ENCODE peak calls at places on chromosomes 1 and 21, in ten cellular contexts. V is fibroblast of mammary gland; P is CD8-positive, alpha-beta T cell; U is ELR; E is RPMI8226; Q is cardiac septum; Y is kidney tubule cell; F is effector memory CD8-positive, alpha-beta T cell; B is iPS-NIHi11; O is brain microvascular endothelial cell. T is an unnamed sample.

GRCh38 chr1:116498789-116499628 is 71.8 kb downstream of the CD58 start:
- DNase-seq in V (peak; percentile 71), P (peak; percentile 58), Y (peak; percentile 75), Q (no peak), F (peak; percentile 40), U (peak; percentile 79), O (peak; percentile 66), E (peak; percentile 36), B (peak; percentile 85), T (no peak)

GRCh38 chr1:52955129-52955970 is 28.3 kb downstream of the SCP2 start:
- DNase-seq in E (peak; percentile 30), U (peak; percentile 69), V (peak; percentile 94), B (no peak), F (no peak), P (no peak), O (peak; percentile 52), Y (peak; percentile 87), Q (no peak), T (no peak)

GRCh38 chr1:224116131-224116530 is 2.2 kb downstream of the FBXO28 start:
- DNase-seq in U (peak; percentile 80), P (no peak), O (no peak), V (peak; percentile 68), B (peak; percentile 20), F (no peak), Y (peak; percentile 82), E (peak; percentile 42), Q (no peak), T (no peak)

GRCh38 chr1:59669752-59670312 is 144.9 kb upstream of the HOOK1 start:
- DNase-seq in F (no peak), U (peak; percentile 79), B (peak; percentile 35), E (no peak), P (no peak), Y (peak; percentile 48), Q (no peak), V (peak; percentile 74), O (peak; percentile 78), T (peak; percentile 78)

GRCh38 chr1:201013991-201014815 is 9.3 kb downstream of the KIF21B start:
- DNase-seq in B (peak; percentile 71), O (no peak), Q (no peak), P (no peak), F (no peak), Y (no peak), U (no peak), V (no peak), E (no peak), T (no peak)

GRCh38 chr1:89781494-89782126 is 39.2 kb upstream of the LRRC8D start:
- DNase-seq in V (peak; percentile 19), O (no peak), Q (no peak), P (peak; percentile 69), F (peak; percentile 23), Y (peak; percentile 84), U (no peak), E (no peak), B (no peak), T (no peak)

GRCh38 chr1:183166439-183166838 is 19.6 kb upstream of the LAMC2 start:
- DNase-seq in Q (no peak), E (no peak), Y (no peak), V (no peak), F (no peak), O (no peak), U (no peak), P (no peak), B (no peak), T (no peak)

GRCh38 chr1:23562138-23562819 is 3.0 kb upstream of the ID3 start:
- DNase-seq in E (peak; percentile 90), P (peak; percentile 48), U (peak; percentile 98), O (peak; percentile 99), Q (peak; percentile 97), V (peak; percentile 98), F (no peak), B (peak; percentile 86), Y (peak; percentile 97), T (peak; percentile 97)

GRCh38 chr1:234544094-234544579 is 65.2 kb upstream of the TARBP1 start:
- DNase-seq in V (peak; percentile 99), O (peak; percentile 96), B (no peak), P (peak; percentile 56), Y (peak; percentile 91), E (peak; percentile 82), Q (peak; percentile 82), U (peak; percentile 93), F (no peak), T (peak; percentile 85)

GRCh38 chr1:226619031-226619430 is 70.5 kb downstream of the STUM start:
- DNase-seq in O (no peak), P (no peak), U (no peak), Q (peak; percentile 55), B (no peak), V (no peak), Y (no peak), F (no peak), E (no peak), T (no peak)

GRCh38 chr21:42079939-42080787 is 9.0 kb downstream of the UMODL1 start:
- DNase-seq in O (peak; percentile 40), Y (no peak), V (peak; percentile 64), F (no peak), U (peak; percentile 32), B (no peak), E (no peak), P (no peak), Q (no peak), T (no peak)

GRCh38 chr1:154857441-154858215 is 12.5 kb downstream of the KCNN3 start:
- DNase-seq in O (no peak), P (no peak), E (no peak), Q (no peak), U (no peak), F (no peak), V (no peak), Y (no peak), B (no peak), T (no peak)

GRCh38 chr1:26225033-26225831 is 8.8 kb upstream of the CEP85 start:
- DNase-seq in Y (peak; percentile 55), U (peak; percentile 17), B (peak; percentile 95), V (peak; percentile 8), E (no peak), O (peak; percentile 15), F (no peak), P (peak; percentile 43), Q (peak; percentile 85), T (peak; percentile 71)

GRCh38 chr1:221457706-221458429 is 284.0 kb downstream of the DUSP10 start:
- DNase-seq in B (no peak), Y (no peak), P (no peak), Q (no peak), E (no peak), V (peak; percentile 48), F (no peak), O (no peak), U (peak; percentile 20), T (no peak)

GRCh38 chr1:111719561-111720239 is 19.5 kb downstream of the INKA2 start:
- DNase-seq in Q (no peak), U (no peak), P (no peak), B (no peak), Y (no peak), V (no peak), O (no peak), F (no peak), E (no peak), T (no peak)

GRCh38 chr1:206513312-206514111 is 6.2 kb downstream of the RASSF5 start:
- DNase-seq in U (peak; percentile 85), E (no peak), B (no peak), V (peak; percentile 97), Q (no peak), F (no peak), O (peak; percentile 39), Y (peak; percentile 68), P (no peak), T (peak; percentile 89)

GRCh38 chr1:107664882-107665871 is 299.8 kb downstream of the VAV3 start:
- DNase-seq in E (no peak), Y (peak; percentile 95), O (no peak), V (no peak), P (no peak), Q (no peak), U (no peak), F (no peak), B (no peak), T (no peak)

GRCh38 chr1:59898927-59899326 is 27.6 kb downstream of the CYP2J2 start:
- DNase-seq in F (no peak), P (no peak), B (no peak), U (no peak), Y (no peak), V (peak; percentile 8), O (no peak), Q (no peak), E (no peak), T (no peak)

GRCh38 chr21:29271927-29272333 is 26.8 kb upstream of the BACH1 start:
- DNase-seq in P (no peak), O (no peak), E (no peak), F (no peak), B (no peak), V (no peak), Q (no peak), U (no peak), Y (no peak), T (no peak)

GRCh38 chr1:202135221-202135721 is 9.3 kb downstream of the ARL8A start:
- DNase-seq in Y (peak; percentile 70), P (peak; percentile 50), E (peak; percentile 76), B (peak; percentile 93), Q (peak; percentile 80), O (peak; percentile 42), F (peak; percentile 47), V (peak; percentile 64), U (peak; percentile 72), T (peak; percentile 66)

GRCh38 chr1:226650236-226650841 is 88.7 kb downstream of the ITPKB start:
- DNase-seq in Q (no peak), F (no peak), U (no peak), E (no peak), Y (no peak), P (no peak), V (no peak), O (no peak), B (no peak), T (no peak)

GRCh38 chr1:33111965-33112364 is 31.0 kb downstream of the AZIN2 start:
- DNase-seq in Q (no peak), F (no peak), B (peak; percentile 5), O (no peak), Y (peak; percentile 9), E (peak; percentile 57), V (peak; percentile 52), U (peak; percentile 52), P (no peak), T (no peak)

GRCh38 chr1:85289848-85290335 is 13.5 kb upstream of the BCL10 start:
- DNase-seq in F (no peak), Q (no peak), E (no peak), B (no peak), O (no peak), U (no peak), Y (no peak), P (no peak), V (no peak), T (no peak)

GRCh38 chr1:218659911-218660677 is 315.0 kb downstream of the TGFB2 start:
- DNase-seq in E (no peak), B (no peak), V (peak; percentile 39), U (peak; percentile 75), Q (no peak), F (no peak), Y (peak; percentile 71), P (no peak), O (peak; percentile 42), T (no peak)

GRCh38 chr1:75991497-75992114 is 59.4 kb upstream of the ASB17 start:
- DNase-seq in Q (peak; percentile 90), Y (peak; percentile 87), V (peak; percentile 85), F (peak; percentile 23), B (peak; percentile 83), O (peak; percentile 82), P (peak; percentile 73), E (peak; percentile 64), U (peak; percentile 90), T (peak; percentile 95)

GRCh38 chr21:34367320-34367935 is 3.6 kb downstream of the KCNE2 start:
- DNase-seq in F (peak; percentile 33), Q (no peak), O (peak; percentile 64), V (peak; percentile 67), B (peak; percentile 42), U (peak; percentile 92), P (peak; percentile 41), Y (peak; percentile 69), E (peak; percentile 76), T (peak; percentile 60)

GRCh38 chr1:203628185-203628996 is 1.8 kb downstream of the ATP2B4 start:
- DNase-seq in F (no peak), Q (no peak), B (peak; percentile 69), U (peak; percentile 76), P (no peak), E (no peak), O (peak; percentile 43), Y (peak; percentile 74), V (peak; percentile 43), T (peak; percentile 70)

GRCh38 chr1:94055459-94056122 is 65.4 kb downstream of the ABCA4 start:
- DNase-seq in B (no peak), F (no peak), E (no peak), Q (no peak), O (no peak), U (peak; percentile 43), Y (peak; percentile 78), P (no peak), V (peak; percentile 30), T (no peak)